ENCODE peak calls at places on chromosomes 3 and 15, in six cellular contexts. F is heart right ventricle, H is HepG2, B is suprapubic skin, T is mucosa of descending colon, N is GM12878. J is an unnamed sample.

GRCh38 chr3:177478170-177478859 is 281.0 kb upstream of the TBL1XR1 start:
- DNase-seq in F (no peak), H (peak; percentile 23), B (no peak), T (no peak), N (no peak), J (no peak)

GRCh38 chr3:188123170-188123920 is 30.6 kb upstream of the LPP start:
- DNase-seq in F (no peak), H (peak; percentile 95), B (no peak), T (no peak), N (no peak), J (no peak)

GRCh38 chr15:64930019-64930652 is 18.4 kb downstream of the ANKDD1A start:
- DNase-seq in F (no peak), H (no peak), B (peak; percentile 16), T (no peak), N (peak; percentile 65), J (no peak)

GRCh38 chr15:65226221-65226620 is 14.9 kb upstream of the CILP start:
- DNase-seq in F (no peak), H (no peak), B (no peak), T (no peak), N (no peak), J (no peak)

GRCh38 chr3:189316296-189317019 is 144.7 kb downstream of the TPRG1 start:
- DNase-seq in F (no peak), H (peak; percentile 3), B (no peak), T (no peak), N (no peak), J (no peak)

GRCh38 chr15:82134426-82134825 is 88.6 kb upstream of the MEX3B start:
- DNase-seq in F (no peak), H (no peak), B (no peak), T (no peak), N (no peak), J (no peak)

GRCh38 chr3:187999821-188000220 is 154.1 kb upstream of the LPP start:
- DNase-seq in F (no peak), H (no peak), B (no peak), T (no peak), N (no peak), J (no peak)

GRCh38 chr15:94294556-94294955 is 63.2 kb downstream of the MCTP2 start:
- DNase-seq in F (no peak), H (no peak), B (no peak), T (no peak), N (no peak), J (no peak)

GRCh38 chr3:183385698-183386590 is 42.5 kb downstream of the MCF2L2 start:
- DNase-seq in F (no peak), H (peak; percentile 47), B (no peak), T (no peak), N (no peak), J (no peak)

GRCh38 chr3:195554458-195554857 is 11.3 kb upstream of the PPP1R2 start:
- DNase-seq in F (no peak), H (no peak), B (no peak), T (no peak), N (no peak), J (no peak)

GRCh38 chr3:100455841-100456550 is 36.4 kb upstream of the TMEM45A start:
- DNase-seq in F (no peak), H (no peak), B (no peak), T (no peak), N (no peak), J (no peak)

GRCh38 chr15:41872166-41872747 is 21.6 kb downstream of the SPTBN5 start:
- DNase-seq in F (no peak), H (no peak), B (no peak), T (no peak), N (no peak), J (no peak)

GRCh38 chr15:43105077-43105769 is 615 bp downstream of the UBR1 start:
- DNase-seq in F (no peak), H (peak; percentile 9), B (no peak), T (no peak), N (no peak), J (no peak)

GRCh38 chr15:81271761-81272644 is 51.9 kb downstream of the STARD5 start:
- DNase-seq in F (no peak), H (no peak), B (no peak), T (no peak), N (no peak), J (no peak)

GRCh38 chr3:145032790-145033189 is 1061.2 kb downstream of the DIPK2A start:
- DNase-seq in F (no peak), H (no peak), B (no peak), T (no peak), N (no peak), J (no peak)

GRCh38 chr15:29094711-29095110 is 174.9 kb downstream of the NSMCE3 start:
- DNase-seq in F (no peak), H (no peak), B (no peak), T (no peak), N (no peak), J (no peak)

GRCh38 chr3:62888778-62889177 is 13.6 kb upstream of the CADPS start:
- DNase-seq in F (no peak), H (no peak), B (no peak), T (no peak), N (no peak), J (no peak)

GRCh38 chr15:98025237-98025636 is 64.7 kb downstream of the ARRDC4 start:
- DNase-seq in F (no peak), H (no peak), B (no peak), T (no peak), N (no peak), J (no peak)

GRCh38 chr15:49031764-49032270 is 14.4 kb downstream of the SECISBP2L start:
- DNase-seq in F (no peak), H (no peak), B (no peak), T (no peak), N (no peak), J (no peak)

GRCh38 chr3:66588340-66588847 is 87.6 kb upstream of the LRIG1 start:
- DNase-seq in F (no peak), H (peak; percentile 3), B (no peak), T (no peak), N (no peak), J (no peak)

GRCh38 chr3:152516195-152516594 is 247.5 kb downstream of the MBNL1 start:
- DNase-seq in F (no peak), H (no peak), B (no peak), T (no peak), N (no peak), J (no peak)

GRCh38 chr3:112776836-112777235 is 69.8 kb downstream of the CD200R1L start:
- DNase-seq in F (no peak), H (no peak), B (no peak), T (no peak), N (no peak), J (no peak)

GRCh38 chr15:88401269-88401971 is 65.8 kb downstream of the MRPL46 start:
- DNase-seq in F (peak; percentile 18), H (no peak), B (no peak), T (no peak), N (no peak), J (peak; percentile 26)

GRCh38 chr3:128784228-128784627 is 58.2 kb downstream of the RAB7A start:
- DNase-seq in F (peak; percentile 44), H (peak; percentile 9), B (no peak), T (no peak), N (no peak), J (peak; percentile 49)

GRCh38 chr15:47803767-47804166 is 86.5 kb downstream of the SEMA6D start:
- DNase-seq in F (no peak), H (no peak), B (no peak), T (no peak), N (no peak), J (no peak)

DNA sequence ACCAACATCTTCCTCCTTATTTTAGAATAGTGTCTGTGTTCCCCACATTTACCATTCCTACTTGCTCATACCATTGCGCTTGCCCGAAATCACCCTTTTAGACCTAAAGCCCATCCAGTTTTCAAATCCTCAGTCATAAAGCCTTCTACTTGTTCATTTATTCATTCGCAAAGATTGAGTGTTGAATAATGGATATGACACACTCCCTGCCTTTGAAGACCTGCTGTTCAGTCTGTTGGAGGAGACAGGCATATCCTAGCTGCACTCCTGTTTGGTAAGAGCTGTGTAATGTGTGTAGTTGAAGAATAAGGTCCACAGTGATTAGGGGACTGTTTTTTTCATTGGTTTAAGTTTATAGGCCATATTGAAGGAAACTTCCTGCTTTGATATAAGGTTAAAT is 1.7 kb downstream of the CNOT10 start:
- DNase-seq in F (no peak), H (no peak), B (no peak), T (no peak), N (no peak), J (no peak)
- H3K4me3 ChIP-seq in F (no peak overlapping the region), H (peak overlapping the region; percentile 72), B (no peak overlapping the region), T (no peak overlapping the region), N (peak overlapping the region; percentile 84), J (peak overlapping the region; percentile 96)

GRCh38 chr3:50249459-50249858 is 13.5 kb downstream of the GNAI2 start:
- DNase-seq in F (no peak), H (no peak), B (no peak), T (no peak), N (no peak), J (no peak)
- H3K4me1 ChIP-seq in F (peaks cover 97% of the 10 kb centered on the region), H (peaks cover 25% of the 10 kb centered on the region), B (peaks cover 82% of the 10 kb centered on the region), T (peaks cover 28% of the 10 kb centered on the region), N (peaks cover 22% of the 10 kb centered on the region), J (peaks cover 100% of the 10 kb centered on the region)

DNA sequence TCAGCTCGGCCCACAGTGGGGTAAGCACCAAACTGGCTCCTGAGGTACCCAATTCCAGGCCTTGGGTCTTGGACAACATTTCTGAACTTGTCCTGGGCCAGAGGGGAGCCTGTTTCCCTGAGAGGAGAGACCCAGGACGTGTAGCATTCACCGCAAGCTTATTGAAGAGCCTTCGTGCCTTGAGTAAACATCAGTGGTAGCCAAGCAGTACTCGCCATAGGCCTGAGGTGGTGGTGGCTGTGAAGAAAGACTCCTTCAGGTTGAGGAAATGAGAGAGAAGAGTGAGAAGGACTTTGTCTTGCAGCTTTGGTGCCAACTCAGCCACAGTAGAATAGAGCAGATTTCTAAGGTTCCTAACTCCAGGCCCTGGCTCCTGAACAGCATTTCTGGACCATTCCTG is 50.2 kb downstream of the NUDT16 start:
- DNase-seq in F (no peak), H (no peak), B (no peak), T (no peak), N (no peak), J (no peak)
- H3K4me3 ChIP-seq in F (no peak overlapping the region), H (no peak overlapping the region), B (no peak overlapping the region), T (no peak overlapping the region), N (no peak overlapping the region), J (no peak overlapping the region)

GRCh38 chr3:18351069-18351628 is 74.0 kb downstream of the SATB1 start:
- DNase-seq in F (no peak), H (no peak), B (no peak), T (peak; percentile 22), N (no peak), J (no peak)
- H3K4me1 ChIP-seq in F (no peaks in the 10 kb centered on the region), H (no peaks in the 10 kb centered on the region), B (no peaks in the 10 kb centered on the region), T (no peaks in the 10 kb centered on the region), N (no peaks in the 10 kb centered on the region), J (no peaks in the 10 kb centered on the region)

DNA sequence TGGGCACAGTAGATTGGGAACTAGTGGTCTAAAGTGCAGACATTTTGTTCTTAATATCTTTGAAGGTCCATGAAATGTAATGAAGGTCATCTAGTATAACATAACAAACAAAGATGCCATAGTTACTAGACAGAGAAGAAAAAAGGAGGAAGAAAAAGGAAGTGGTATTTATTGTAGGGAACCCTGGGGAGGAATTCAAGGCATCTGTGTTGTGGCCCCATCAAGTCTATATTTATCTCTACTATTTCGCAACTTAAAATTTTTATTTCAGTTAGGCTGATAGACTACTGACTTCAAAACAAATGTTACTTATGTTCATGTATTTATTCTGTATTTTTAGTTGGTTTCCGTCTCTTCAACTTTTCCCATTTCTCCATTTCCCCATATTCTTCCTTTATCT is 48.9 kb upstream of the ZDHHC23 start:
- DNase-seq in F (no peak), H (no peak), B (no peak), T (no peak), N (no peak), J (no peak)
- H3K4me3 ChIP-seq in F (no peak overlapping the region), H (no peak overlapping the region), B (no peak overlapping the region), T (no peak overlapping the region), N (no peak overlapping the region), J (no peak overlapping the region)

GRCh38 chr3:33461097-33461496 is 20.9 kb upstream of the UBP1 start:
- DNase-seq in F (no peak), H (no peak), B (no peak), T (no peak), N (no peak), J (no peak)
- H3K4me1 ChIP-seq in F (no peaks in the 10 kb centered on the region), H (no peaks in the 10 kb centered on the region), B (no peaks in the 10 kb centered on the region), T (no peaks in the 10 kb centered on the region), N (no peaks in the 10 kb centered on the region), J (no peaks in the 10 kb centered on the region)